ENCODE peak calls at places on chromosomes 2 and 18, in five cellular contexts. One of them, this sample, is unnamed.

GRCh38 chr18:35549515-35549914 is 32.0 kb upstream of the GALNT1 start:
- DNase-seq in AG04449: no peak
- DNase-seq in foreskin keratinocyte: no peak
- DNase-seq in endothelial cell: no peak
- DNase-seq in neural crest cell: no peak
- DNase-seq in this sample: no peak

GRCh38 chr2:107025291-107025857 is 139.4 kb upstream of the ST6GAL2 start:
- DNase-seq in AG04449: no peak
- DNase-seq in foreskin keratinocyte: no peak
- DNase-seq in endothelial cell: no peak
- DNase-seq in neural crest cell: no peak
- DNase-seq in this sample: no peak

GRCh38 chr18:34094148-34094547 is 130.6 kb downstream of the NOL4 start:
- DNase-seq in AG04449: no peak
- DNase-seq in foreskin keratinocyte: no peak
- DNase-seq in endothelial cell: no peak
- DNase-seq in neural crest cell: no peak
- DNase-seq in this sample: no peak

GRCh38 chr18:76306685-76307292 is 188.3 kb downstream of the ZNF516 start:
- DNase-seq in AG04449: no peak
- DNase-seq in foreskin keratinocyte: no peak
- DNase-seq in endothelial cell: no peak
- DNase-seq in neural crest cell: no peak
- DNase-seq in this sample: no peak

GRCh38 chr18:23716516-23716915 is 27.3 kb downstream of the LAMA3 start:
- DNase-seq in AG04449: no peak
- DNase-seq in foreskin keratinocyte: peak
- DNase-seq in endothelial cell: no peak
- DNase-seq in neural crest cell: no peak
- DNase-seq in this sample: no peak

GRCh38 chr2:241069821-241070281 is 32.2 kb downstream of the MTERF4 start:
- DNase-seq in AG04449: no peak
- DNase-seq in foreskin keratinocyte: no peak
- DNase-seq in endothelial cell: peak
- DNase-seq in neural crest cell: no peak
- DNase-seq in this sample: no peak

GRCh38 chr2:19893520-19894134 is 8.2 kb downstream of the TTC32 start:
- DNase-seq in AG04449: no peak
- DNase-seq in foreskin keratinocyte: no peak
- DNase-seq in endothelial cell: no peak
- DNase-seq in neural crest cell: no peak
- DNase-seq in this sample: no peak

GRCh38 chr18:50651334-50651733 is 91.4 kb downstream of the MAPK4 start:
- DNase-seq in AG04449: no peak
- DNase-seq in foreskin keratinocyte: no peak
- DNase-seq in endothelial cell: no peak
- DNase-seq in neural crest cell: no peak
- DNase-seq in this sample: no peak

GRCh38 chr2:2014251-2014761 is 270.0 kb upstream of the PXDN start:
- DNase-seq in AG04449: no peak
- DNase-seq in foreskin keratinocyte: no peak
- DNase-seq in endothelial cell: no peak
- DNase-seq in neural crest cell: no peak
- DNase-seq in this sample: no peak

GRCh38 chr18:79523738-79524180 is 128.0 kb downstream of the NFATC1 start:
- DNase-seq in AG04449: no peak
- DNase-seq in foreskin keratinocyte: no peak
- DNase-seq in endothelial cell: peak
- DNase-seq in neural crest cell: no peak
- DNase-seq in this sample: peak

GRCh38 chr2:152344561-152345195 is 9.7 kb downstream of the FMNL2 start:
- DNase-seq in AG04449: no peak
- DNase-seq in foreskin keratinocyte: no peak
- DNase-seq in endothelial cell: no peak
- DNase-seq in neural crest cell: no peak
- DNase-seq in this sample: no peak

GRCh38 chr2:31137211-31138036 is 816 bp downstream of the GALNT14 start:
- DNase-seq in AG04449: no peak
- DNase-seq in foreskin keratinocyte: peak
- DNase-seq in endothelial cell: peak
- DNase-seq in neural crest cell: no peak
- DNase-seq in this sample: no peak

GRCh38 chr18:75923169-75923568 is 495.7 kb upstream of the SMIM21 start:
- DNase-seq in AG04449: no peak
- DNase-seq in foreskin keratinocyte: no peak
- DNase-seq in endothelial cell: no peak
- DNase-seq in neural crest cell: no peak
- DNase-seq in this sample: no peak

GRCh38 chr2:108988796-108989713 is at the start of gene EDAR:
- DNase-seq in AG04449: no peak
- DNase-seq in foreskin keratinocyte: peak
- DNase-seq in endothelial cell: peak
- DNase-seq in neural crest cell: peak
- DNase-seq in this sample: no peak

GRCh38 chr18:55790296-55790695 is 202.3 kb upstream of the TCF4 start:
- DNase-seq in AG04449: peak
- DNase-seq in foreskin keratinocyte: peak
- DNase-seq in endothelial cell: no peak
- DNase-seq in neural crest cell: no peak
- DNase-seq in this sample: no peak

GRCh38 chr18:74473976-74474375 is 16.9 kb upstream of the DIPK1C start:
- DNase-seq in AG04449: no peak
- DNase-seq in foreskin keratinocyte: no peak
- DNase-seq in endothelial cell: no peak
- DNase-seq in neural crest cell: no peak
- DNase-seq in this sample: no peak

GRCh38 chr2:205408690-205409089 is 273.6 kb upstream of the NRP2 start:
- DNase-seq in AG04449: no peak
- DNase-seq in foreskin keratinocyte: no peak
- DNase-seq in endothelial cell: no peak
- DNase-seq in neural crest cell: no peak
- DNase-seq in this sample: no peak

GRCh38 chr2:120772261-120772660 is 36.6 kb downstream of the GLI2 start:
- DNase-seq in AG04449: no peak
- DNase-seq in foreskin keratinocyte: no peak
- DNase-seq in endothelial cell: no peak
- DNase-seq in neural crest cell: no peak
- DNase-seq in this sample: no peak

GRCh38 chr2:136582631-136583205 is 182.6 kb upstream of the THSD7B start:
- DNase-seq in AG04449: no peak
- DNase-seq in foreskin keratinocyte: no peak
- DNase-seq in endothelial cell: peak
- DNase-seq in neural crest cell: peak
- DNase-seq in this sample: no peak

GRCh38 chr2:138956116-138956515 is 175.9 kb upstream of the NXPH2 start:
- DNase-seq in AG04449: no peak
- DNase-seq in foreskin keratinocyte: peak
- DNase-seq in endothelial cell: no peak
- DNase-seq in neural crest cell: no peak
- DNase-seq in this sample: no peak

GRCh38 chr2:128396500-128396891 is 77.8 kb upstream of the HS6ST1 start:
- DNase-seq in AG04449: no peak
- DNase-seq in foreskin keratinocyte: peak
- DNase-seq in endothelial cell: no peak
- DNase-seq in neural crest cell: peak
- DNase-seq in this sample: no peak

GRCh38 chr2:158509928-158510797 is 53.4 kb downstream of the PKP4 start:
- DNase-seq in AG04449: no peak
- DNase-seq in foreskin keratinocyte: no peak
- DNase-seq in endothelial cell: no peak
- DNase-seq in neural crest cell: no peak
- DNase-seq in this sample: no peak

GRCh38 chr2:168174761-168175160 is 72.6 kb downstream of the STK39 start:
- DNase-seq in AG04449: no peak
- DNase-seq in foreskin keratinocyte: no peak
- DNase-seq in endothelial cell: no peak
- DNase-seq in neural crest cell: no peak
- DNase-seq in this sample: peak

GRCh38 chr2:118845843-118846666 is 1.4 kb downstream of the EN1 start:
- DNase-seq in AG04449: no peak
- DNase-seq in foreskin keratinocyte: no peak
- DNase-seq in endothelial cell: peak
- DNase-seq in neural crest cell: peak
- DNase-seq in this sample: no peak

GRCh38 chr18:43786893-43787292 is 509.6 kb upstream of the SYT4 start:
- DNase-seq in AG04449: no peak
- DNase-seq in foreskin keratinocyte: no peak
- DNase-seq in endothelial cell: no peak
- DNase-seq in neural crest cell: no peak
- DNase-seq in this sample: no peak

GRCh38 chr18:43785145-43785544 is 507.9 kb upstream of the SYT4 start:
- DNase-seq in AG04449: no peak
- DNase-seq in foreskin keratinocyte: no peak
- DNase-seq in endothelial cell: no peak
- DNase-seq in neural crest cell: no peak
- DNase-seq in this sample: no peak

GRCh38 chr18:43794363-43794762 is 517.1 kb upstream of the SYT4 start:
- DNase-seq in AG04449: no peak
- DNase-seq in foreskin keratinocyte: no peak
- DNase-seq in endothelial cell: no peak
- DNase-seq in neural crest cell: no peak
- DNase-seq in this sample: no peak

GRCh38 chr18:43793910-43794309 is 516.6 kb upstream of the SYT4 start:
- DNase-seq in AG04449: no peak
- DNase-seq in foreskin keratinocyte: no peak
- DNase-seq in endothelial cell: no peak
- DNase-seq in neural crest cell: no peak
- DNase-seq in this sample: no peak

GRCh38 chr18:43789234-43790000 is 512.1 kb upstream of the SYT4 start:
- DNase-seq in AG04449: no peak
- DNase-seq in foreskin keratinocyte: no peak
- DNase-seq in endothelial cell: no peak
- DNase-seq in neural crest cell: no peak
- DNase-seq in this sample: no peak
- TF ChIP-seq CTCF in AG04449: peak
- TF ChIP-seq CTCF in foreskin keratinocyte: peak
- TF ChIP-seq CTCF in endothelial cell: no peak
- TF ChIP-seq CTCF in neural crest cell: no peak
- TF ChIP-seq CTCF in this sample: no peak

GRCh38 chr2:102736174-102736606 is 25.6 kb upstream of the TMEM182 start:
- DNase-seq in AG04449: no peak
- DNase-seq in foreskin keratinocyte: peak
- DNase-seq in endothelial cell: peak
- DNase-seq in neural crest cell: no peak
- DNase-seq in this sample: no peak
- TF ChIP-seq CTCF in AG04449: no peak
- TF ChIP-seq CTCF in foreskin keratinocyte: no peak
- TF ChIP-seq CTCF in endothelial cell: no peak
- TF ChIP-seq CTCF in neural crest cell: no peak
- TF ChIP-seq CTCF in this sample: no peak

GRCh38 chr2:97774425-97774824 is 61.0 kb downstream of the ZAP70 start:
- DNase-seq in AG04449: no peak
- DNase-seq in foreskin keratinocyte: no peak
- DNase-seq in endothelial cell: peak
- DNase-seq in neural crest cell: no peak
- DNase-seq in this sample: no peak
- TF ChIP-seq CTCF in AG04449: peak
- TF ChIP-seq CTCF in foreskin keratinocyte: peak
- TF ChIP-seq CTCF in endothelial cell: peak
- TF ChIP-seq CTCF in neural crest cell: peak
- TF ChIP-seq CTCF in this sample: no peak

GRCh38 chr2:81266106-81266505 is 961.6 kb upstream of the LRRTM1 start:
- DNase-seq in AG04449: no peak
- DNase-seq in foreskin keratinocyte: no peak
- DNase-seq in endothelial cell: peak
- DNase-seq in neural crest cell: peak
- DNase-seq in this sample: no peak
- TF ChIP-seq CTCF in AG04449: no peak
- TF ChIP-seq CTCF in foreskin keratinocyte: no peak
- TF ChIP-seq CTCF in endothelial cell: peak
- TF ChIP-seq CTCF in neural crest cell: peak
- TF ChIP-seq CTCF in this sample: no peak

DNA sequence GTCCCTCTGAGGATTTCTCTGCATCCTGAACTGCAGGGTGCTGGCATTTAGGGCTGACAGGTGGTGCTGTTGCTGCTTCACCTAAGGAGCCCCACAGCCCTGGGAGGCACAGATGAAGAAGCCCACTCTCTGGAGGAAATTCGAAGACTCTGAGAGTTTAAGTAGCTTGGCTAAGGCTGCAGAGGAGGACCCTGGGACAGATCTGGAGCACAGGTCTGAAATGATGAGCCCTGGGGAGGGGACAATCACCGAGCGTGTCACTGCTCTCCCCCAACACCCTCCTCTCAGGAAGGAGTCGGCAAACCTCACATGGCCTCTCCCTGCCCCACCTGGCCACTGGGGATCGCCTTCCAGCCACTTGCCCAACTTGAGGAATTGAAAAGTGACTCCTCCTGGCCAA is 18.6 kb downstream of the CYP27C1 start:
- DNase-seq in AG04449: no peak
- DNase-seq in foreskin keratinocyte: no peak
- DNase-seq in endothelial cell: no peak
- DNase-seq in neural crest cell: no peak
- DNase-seq in this sample: no peak
- TF ChIP-seq CTCF in AG04449: no peak
- TF ChIP-seq CTCF in foreskin keratinocyte: no peak
- TF ChIP-seq CTCF in endothelial cell: no peak
- TF ChIP-seq CTCF in neural crest cell: no peak
- TF ChIP-seq CTCF in this sample: no peak

GRCh38 chr18:66280470-66280869 is 323.4 kb downstream of the CDH19 start:
- DNase-seq in AG04449: no peak
- DNase-seq in foreskin keratinocyte: no peak
- DNase-seq in endothelial cell: no peak
- DNase-seq in neural crest cell: no peak
- DNase-seq in this sample: no peak
- TF ChIP-seq CTCF in AG04449: no peak
- TF ChIP-seq CTCF in foreskin keratinocyte: no peak
- TF ChIP-seq CTCF in endothelial cell: no peak
- TF ChIP-seq CTCF in neural crest cell: no peak
- TF ChIP-seq CTCF in this sample: no peak

DNA sequence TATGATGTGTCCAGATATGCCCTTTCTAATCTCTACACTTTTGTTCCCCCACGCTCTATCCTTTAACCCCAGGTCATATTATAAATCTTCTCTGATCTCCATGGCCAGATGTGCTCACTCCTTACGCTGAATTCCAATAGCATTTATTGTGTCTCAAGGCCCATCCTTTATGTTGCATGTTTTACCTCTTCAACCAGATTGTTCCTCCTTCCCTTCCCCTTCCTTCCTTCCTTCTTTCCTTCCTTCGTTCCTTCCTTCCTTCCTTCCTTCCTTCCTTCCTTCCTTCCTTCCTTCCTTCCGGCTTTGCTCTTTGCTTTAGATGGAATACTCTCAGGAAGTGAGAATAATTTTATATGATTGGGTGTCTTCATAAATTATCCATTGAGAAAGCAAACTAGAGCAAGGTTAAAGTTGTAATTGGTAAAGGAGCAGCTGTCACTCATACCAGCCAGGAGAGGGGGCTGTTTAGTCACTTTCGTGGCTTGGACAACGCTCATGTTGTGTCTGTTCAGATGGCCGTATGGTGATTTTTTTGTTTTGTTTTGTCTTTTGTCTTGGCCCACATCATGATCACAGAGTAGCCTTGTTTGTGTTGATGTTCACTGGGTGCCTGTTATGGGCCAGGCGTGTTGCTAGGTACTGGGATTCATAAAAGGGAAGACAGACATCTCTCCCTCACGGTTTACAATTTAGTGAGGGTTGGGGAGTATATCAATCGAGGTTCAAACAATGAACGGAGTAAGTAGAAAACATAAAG is 68.0 kb downstream of the DAW1 start:
- DNase-seq in AG04449: no peak
- DNase-seq in foreskin keratinocyte: no peak
- DNase-seq in endothelial cell: no peak
- DNase-seq in neural crest cell: peak
- DNase-seq in this sample: no peak
- TF ChIP-seq CTCF in AG04449: peak
- TF ChIP-seq CTCF in foreskin keratinocyte: peak
- TF ChIP-seq CTCF in endothelial cell: peak
- TF ChIP-seq CTCF in neural crest cell: peak
- TF ChIP-seq CTCF in this sample: no peak

GRCh38 chr2:209463226-209463625 is 39.4 kb downstream of the MAP2 start:
- DNase-seq in AG04449: no peak
- DNase-seq in foreskin keratinocyte: no peak
- DNase-seq in endothelial cell: no peak
- DNase-seq in neural crest cell: no peak
- DNase-seq in this sample: no peak
- TF ChIP-seq CTCF in AG04449: no peak
- TF ChIP-seq CTCF in foreskin keratinocyte: peak
- TF ChIP-seq CTCF in endothelial cell: peak
- TF ChIP-seq CTCF in neural crest cell: peak
- TF ChIP-seq CTCF in this sample: no peak

This sample was measured in natural killer cell.